ENCODE peak calls at places on chromosomes 7 and 10, in nine cellular contexts. One of them, this sample, is unnamed.
A peak's percentile ranks its signal among the peaks of the same experiment; 100 is the strongest.

GRCh38 chr10:133457100-133457841 is 3.5 kb downstream of the SCART1 start:
- DNase-seq in lung: peak; percentile 24
- DNase-seq in substantia nigra: no peak
- DNase-seq in cardiac muscle cell: no peak
- DNase-seq in mammary epithelial cell: no peak
- DNase-seq in IMR-90: no peak
- DNase-seq in CD4-positive, alpha-beta memory T cell: no peak
- DNase-seq in fibroblast of lung: no peak
- DNase-seq in thyroid gland: no peak
- DNase-seq in this sample: no peak

GRCh38 chr7:155369-156000 is 36.9 kb upstream of the FAM20C start:
- DNase-seq in cardiac muscle cell: no peak
- DNase-seq in CD4-positive, alpha-beta memory T cell: no peak
- DNase-seq in thyroid gland: no peak
- DNase-seq in fibroblast of lung: no peak
- DNase-seq in substantia nigra: no peak
- DNase-seq in lung: no peak
- DNase-seq in mammary epithelial cell: no peak
- DNase-seq in IMR-90: peak; percentile 36
- DNase-seq in this sample: no peak

GRCh38 chr7:121739465-121739864 is 133.5 kb upstream of the PTPRZ1 start:
- DNase-seq in cardiac muscle cell: no peak
- DNase-seq in thyroid gland: no peak
- DNase-seq in mammary epithelial cell: no peak
- DNase-seq in lung: no peak
- DNase-seq in substantia nigra: no peak
- DNase-seq in IMR-90: no peak
- DNase-seq in CD4-positive, alpha-beta memory T cell: no peak
- DNase-seq in fibroblast of lung: no peak
- DNase-seq in this sample: no peak

GRCh38 chr7:96075510-96076349 is 246.2 kb downstream of the SLC25A13 start:
- DNase-seq in substantia nigra: peak; percentile 50
- DNase-seq in IMR-90: peak; percentile 56
- DNase-seq in thyroid gland: peak; percentile 66
- DNase-seq in cardiac muscle cell: peak; percentile 73
- DNase-seq in mammary epithelial cell: peak; percentile 26
- DNase-seq in lung: peak; percentile 32
- DNase-seq in CD4-positive, alpha-beta memory T cell: peak; percentile 40
- DNase-seq in fibroblast of lung: peak; percentile 65
- DNase-seq in this sample: peak; percentile 73

GRCh38 chr10:89663144-89663543 is 18.1 kb upstream of the PANK1 start:
- DNase-seq in IMR-90: no peak
- DNase-seq in lung: no peak
- DNase-seq in mammary epithelial cell: no peak
- DNase-seq in fibroblast of lung: peak; percentile 11
- DNase-seq in cardiac muscle cell: no peak
- DNase-seq in substantia nigra: no peak
- DNase-seq in CD4-positive, alpha-beta memory T cell: no peak
- DNase-seq in thyroid gland: no peak
- DNase-seq in this sample: no peak

GRCh38 chr10:98405422-98405821 is 9.6 kb downstream of the PYROXD2 start:
- DNase-seq in cardiac muscle cell: no peak
- DNase-seq in fibroblast of lung: peak; percentile 80
- DNase-seq in CD4-positive, alpha-beta memory T cell: no peak
- DNase-seq in thyroid gland: no peak
- DNase-seq in mammary epithelial cell: no peak
- DNase-seq in lung: no peak
- DNase-seq in substantia nigra: no peak
- DNase-seq in IMR-90: peak; percentile 54
- DNase-seq in this sample: no peak

GRCh38 chr10:112126901-112127300 is 56.7 kb downstream of the GPAM start:
- DNase-seq in thyroid gland: no peak
- DNase-seq in lung: no peak
- DNase-seq in CD4-positive, alpha-beta memory T cell: no peak
- DNase-seq in mammary epithelial cell: no peak
- DNase-seq in IMR-90: no peak
- DNase-seq in fibroblast of lung: no peak
- DNase-seq in substantia nigra: no peak
- DNase-seq in cardiac muscle cell: no peak
- DNase-seq in this sample: no peak

GRCh38 chr7:38232475-38233366 is 40.7 kb downstream of the TARP start:
- DNase-seq in fibroblast of lung: no peak
- DNase-seq in CD4-positive, alpha-beta memory T cell: peak; percentile 89
- DNase-seq in IMR-90: peak; percentile 10
- DNase-seq in cardiac muscle cell: no peak
- DNase-seq in mammary epithelial cell: no peak
- DNase-seq in substantia nigra: no peak
- DNase-seq in thyroid gland: peak; percentile 17
- DNase-seq in lung: peak; percentile 33
- DNase-seq in this sample: no peak

GRCh38 chr10:68434657-68435056 is 27.6 kb upstream of the RUFY2 start:
- DNase-seq in fibroblast of lung: peak; percentile 12
- DNase-seq in thyroid gland: no peak
- DNase-seq in CD4-positive, alpha-beta memory T cell: no peak
- DNase-seq in lung: no peak
- DNase-seq in mammary epithelial cell: peak; percentile 72
- DNase-seq in cardiac muscle cell: no peak
- DNase-seq in IMR-90: peak; percentile 4
- DNase-seq in substantia nigra: no peak
- DNase-seq in this sample: no peak

GRCh38 chr7:45031829-45032228 is 31.8 kb downstream of the CCM2 start:
- DNase-seq in substantia nigra: no peak
- DNase-seq in cardiac muscle cell: no peak
- DNase-seq in thyroid gland: no peak
- DNase-seq in CD4-positive, alpha-beta memory T cell: no peak
- DNase-seq in lung: no peak
- DNase-seq in fibroblast of lung: no peak
- DNase-seq in mammary epithelial cell: no peak
- DNase-seq in IMR-90: no peak
- DNase-seq in this sample: no peak

GRCh38 chr10:60235001-60235400 is 154.7 kb downstream of the ANK3 start:
- DNase-seq in thyroid gland: peak; percentile 50
- DNase-seq in lung: no peak
- DNase-seq in CD4-positive, alpha-beta memory T cell: no peak
- DNase-seq in mammary epithelial cell: peak; percentile 11
- DNase-seq in IMR-90: peak; percentile 54
- DNase-seq in cardiac muscle cell: no peak
- DNase-seq in fibroblast of lung: peak; percentile 27
- DNase-seq in substantia nigra: no peak
- DNase-seq in this sample: no peak

GRCh38 chr10:113088194-113088593 is 138.1 kb downstream of the TCF7L2 start:
- DNase-seq in cardiac muscle cell: no peak
- DNase-seq in CD4-positive, alpha-beta memory T cell: no peak
- DNase-seq in mammary epithelial cell: no peak
- DNase-seq in thyroid gland: no peak
- DNase-seq in fibroblast of lung: no peak
- DNase-seq in lung: no peak
- DNase-seq in substantia nigra: no peak
- DNase-seq in IMR-90: no peak
- DNase-seq in this sample: no peak

GRCh38 chr7:106016331-106016730 is 53.3 kb downstream of the CDHR3 start:
- DNase-seq in substantia nigra: no peak
- DNase-seq in mammary epithelial cell: no peak
- DNase-seq in thyroid gland: no peak
- DNase-seq in IMR-90: no peak
- DNase-seq in lung: no peak
- DNase-seq in cardiac muscle cell: no peak
- DNase-seq in fibroblast of lung: no peak
- DNase-seq in CD4-positive, alpha-beta memory T cell: no peak
- DNase-seq in this sample: no peak
- H3K27ac ChIP-seq in substantia nigra: no peak overlapping the region
- H3K27ac ChIP-seq in mammary epithelial cell: no peak overlapping the region
- H3K27ac ChIP-seq in thyroid gland: no peak overlapping the region
- H3K27ac ChIP-seq in IMR-90: no peak overlapping the region
- H3K27ac ChIP-seq in lung: no peak overlapping the region
- H3K27ac ChIP-seq in cardiac muscle cell: no peak overlapping the region
- H3K27ac ChIP-seq in fibroblast of lung: no peak overlapping the region
- H3K27ac ChIP-seq in CD4-positive, alpha-beta memory T cell: no peak overlapping the region
- H3K27ac ChIP-seq in this sample: no peak overlapping the region

DNA sequence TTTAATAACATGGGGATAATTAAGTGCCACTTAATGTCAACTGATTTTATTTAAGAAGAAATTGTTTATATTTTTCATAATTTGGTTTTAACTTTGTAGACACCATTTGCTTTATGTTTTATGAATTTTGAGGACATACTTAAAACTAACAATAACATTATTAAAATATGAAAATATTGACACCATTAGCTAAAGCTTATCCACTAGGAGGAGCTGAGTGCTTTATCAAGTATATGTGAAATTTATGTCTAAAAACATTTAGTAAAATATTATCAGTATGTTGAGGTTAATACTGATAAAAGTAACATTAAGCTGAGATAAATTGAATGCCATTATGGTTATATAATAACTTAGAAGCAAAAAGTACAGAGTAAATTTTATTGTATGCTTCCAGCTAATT is 622.1 kb downstream of the ARL4A start:
- DNase-seq in lung: no peak
- DNase-seq in substantia nigra: no peak
- DNase-seq in cardiac muscle cell: no peak
- DNase-seq in CD4-positive, alpha-beta memory T cell: no peak
- DNase-seq in IMR-90: no peak
- DNase-seq in thyroid gland: no peak
- DNase-seq in mammary epithelial cell: no peak
- DNase-seq in fibroblast of lung: peak; percentile 27
- DNase-seq in this sample: no peak
- H3K27ac ChIP-seq in lung: no peak overlapping the region
- H3K27ac ChIP-seq in substantia nigra: no peak overlapping the region
- H3K27ac ChIP-seq in cardiac muscle cell: no peak overlapping the region
- H3K27ac ChIP-seq in CD4-positive, alpha-beta memory T cell: no peak overlapping the region
- H3K27ac ChIP-seq in IMR-90: no peak overlapping the region
- H3K27ac ChIP-seq in thyroid gland: no peak overlapping the region
- H3K27ac ChIP-seq in mammary epithelial cell: no peak overlapping the region
- H3K27ac ChIP-seq in fibroblast of lung: no peak overlapping the region
- H3K27ac ChIP-seq in this sample: no peak overlapping the region

DNA sequence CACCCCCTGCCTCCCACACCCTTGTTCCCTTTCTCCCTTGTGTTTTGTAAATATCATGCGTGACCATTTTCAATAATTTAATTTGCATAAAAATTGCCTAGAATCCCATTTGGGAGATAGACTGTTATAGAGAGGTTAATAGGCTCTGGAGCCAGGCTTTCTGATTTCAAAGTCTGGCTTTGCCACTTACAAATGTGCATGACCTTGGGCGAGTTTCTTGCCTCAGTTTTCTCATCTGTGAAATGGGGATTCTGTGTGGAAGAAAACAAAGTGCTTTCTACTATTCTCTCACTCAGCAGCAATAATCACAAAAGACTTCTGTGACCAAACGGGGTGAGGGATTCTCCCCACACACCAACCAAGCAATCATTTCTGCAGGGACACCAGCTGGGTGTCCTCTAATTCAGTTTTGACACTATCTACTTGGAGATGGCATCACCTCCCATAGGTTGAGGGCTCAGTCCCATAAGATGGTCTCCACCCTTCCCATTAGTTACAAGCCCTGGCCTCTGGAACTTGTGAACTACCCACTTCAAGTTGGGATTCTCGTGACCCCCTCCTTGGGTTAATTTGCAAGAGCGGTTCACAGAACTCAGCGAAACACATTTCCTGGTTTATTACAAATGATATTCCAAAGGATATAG is 3.5 kb upstream of the ZNF22 start:
- DNase-seq in fibroblast of lung: no peak
- DNase-seq in substantia nigra: no peak
- DNase-seq in cardiac muscle cell: no peak
- DNase-seq in CD4-positive, alpha-beta memory T cell: no peak
- DNase-seq in thyroid gland: no peak
- DNase-seq in IMR-90: no peak
- DNase-seq in lung: no peak
- DNase-seq in mammary epithelial cell: no peak
- DNase-seq in this sample: no peak
- H3K27ac ChIP-seq in fibroblast of lung: no peak overlapping the region
- H3K27ac ChIP-seq in substantia nigra: peak overlapping the region; percentile 62
- H3K27ac ChIP-seq in cardiac muscle cell: peak overlapping the region; percentile 98
- H3K27ac ChIP-seq in CD4-positive, alpha-beta memory T cell: no peak overlapping the region
- H3K27ac ChIP-seq in thyroid gland: peak overlapping the region; percentile 74
- H3K27ac ChIP-seq in IMR-90: peak overlapping the region; percentile 76
- H3K27ac ChIP-seq in lung: peak overlapping the region; percentile 94
- H3K27ac ChIP-seq in mammary epithelial cell: no peak overlapping the region
- H3K27ac ChIP-seq in this sample: peak overlapping the region; percentile 84

DNA sequence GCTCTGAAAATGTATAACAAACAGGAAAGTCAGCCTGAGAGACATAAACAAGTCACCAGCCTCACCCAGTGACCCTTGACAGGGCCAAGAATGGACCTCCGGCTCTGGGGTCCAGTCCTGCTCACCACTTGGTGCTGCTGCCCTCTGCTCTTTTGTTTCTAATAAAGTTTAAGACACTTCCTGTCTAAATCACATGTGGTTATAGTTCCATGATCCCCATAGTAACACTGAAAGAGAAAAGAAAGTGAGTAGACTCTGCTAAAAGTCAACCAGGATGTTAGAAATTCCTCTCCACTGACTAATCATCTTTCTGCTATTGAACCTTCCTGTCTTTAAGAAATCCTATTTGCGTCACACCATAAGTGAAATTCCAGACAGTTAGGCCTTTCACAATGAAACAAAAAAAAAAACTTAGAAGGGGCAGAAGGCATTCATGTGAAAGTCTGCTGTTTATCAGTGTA is 179.2 kb upstream of the BET1 start:
- DNase-seq in fibroblast of lung: peak; percentile 99
- DNase-seq in mammary epithelial cell: peak; percentile 93
- DNase-seq in cardiac muscle cell: no peak
- DNase-seq in substantia nigra: no peak
- DNase-seq in thyroid gland: no peak
- DNase-seq in lung: no peak
- DNase-seq in CD4-positive, alpha-beta memory T cell: no peak
- DNase-seq in IMR-90: peak; percentile 100
- DNase-seq in this sample: no peak
- H3K27ac ChIP-seq in fibroblast of lung: peak overlapping the region; percentile 94
- H3K27ac ChIP-seq in mammary epithelial cell: peak overlapping the region; percentile 97
- H3K27ac ChIP-seq in cardiac muscle cell: peak overlapping the region; percentile 29
- H3K27ac ChIP-seq in substantia nigra: no peak overlapping the region
- H3K27ac ChIP-seq in thyroid gland: no peak overlapping the region
- H3K27ac ChIP-seq in lung: peak overlapping the region; percentile 89
- H3K27ac ChIP-seq in CD4-positive, alpha-beta memory T cell: no peak overlapping the region
- H3K27ac ChIP-seq in IMR-90: peak overlapping the region; percentile 97
- H3K27ac ChIP-seq in this sample: no peak overlapping the region